ENCODE peak calls at places on chromosomes 7 and 10, in five cellular contexts. One of them, this sample, is unnamed.

GRCh38 chr10:122567056-122567660 is 6.6 kb downstream of the DMBT1 start:
- DNase-seq in psoas muscle: no peak
- DNase-seq in lower leg skin: no peak
- DNase-seq in tibial nerve: no peak
- DNase-seq in Peyer's patch: no peak
- DNase-seq in this sample: no peak

GRCh38 chr7:853366-854117 is 21.3 kb downstream of the SUN1 start:
- DNase-seq in psoas muscle: no peak
- DNase-seq in lower leg skin: no peak
- DNase-seq in tibial nerve: no peak
- DNase-seq in Peyer's patch: no peak
- DNase-seq in this sample: no peak

GRCh38 chr10:31384589-31384949 is 65.6 kb downstream of the ZEB1 start:
- DNase-seq in lower leg skin: no peak
- DNase-seq in tibial nerve: no peak
- DNase-seq in Peyer's patch: no peak
- DNase-seq in psoas muscle: no peak
- DNase-seq in this sample: no peak

GRCh38 chr10:70672993-70673928 is 955 bp downstream of the ADAMTS14 start:
- DNase-seq in lower leg skin: no peak
- DNase-seq in psoas muscle: peak; percentile 61
- DNase-seq in Peyer's patch: no peak
- DNase-seq in tibial nerve: no peak
- DNase-seq in this sample: no peak

GRCh38 chr10:129057856-129058663 is 409.0 kb upstream of the MGMT start:
- DNase-seq in lower leg skin: no peak
- DNase-seq in tibial nerve: no peak
- DNase-seq in Peyer's patch: peak; percentile 31
- DNase-seq in psoas muscle: peak; percentile 27
- DNase-seq in this sample: no peak

GRCh38 chr7:155258233-155258575 is 39.5 kb upstream of the INSIG1 start:
- DNase-seq in psoas muscle: peak; percentile 65
- DNase-seq in lower leg skin: no peak
- DNase-seq in Peyer's patch: no peak
- DNase-seq in tibial nerve: peak; percentile 66
- DNase-seq in this sample: no peak

GRCh38 chr7:52077571-52077970 is 761.0 kb upstream of the COBL start:
- DNase-seq in Peyer's patch: no peak
- DNase-seq in tibial nerve: no peak
- DNase-seq in lower leg skin: no peak
- DNase-seq in psoas muscle: no peak
- DNase-seq in this sample: no peak

GRCh38 chr7:113915991-113916390 is 2.8 kb downstream of the PPP1R3A start:
- DNase-seq in psoas muscle: no peak
- DNase-seq in Peyer's patch: no peak
- DNase-seq in lower leg skin: no peak
- DNase-seq in tibial nerve: no peak
- DNase-seq in this sample: no peak

GRCh38 chr7:139108256-139109187 is 998 bp downstream of the ZC3HAV1 start:
- DNase-seq in Peyer's patch: peak; percentile 70
- DNase-seq in tibial nerve: peak; percentile 35
- DNase-seq in psoas muscle: peak; percentile 26
- DNase-seq in lower leg skin: no peak
- DNase-seq in this sample: no peak

GRCh38 chr7:136496526-136496925 is 371.9 kb upstream of the CHRM2 start:
- DNase-seq in Peyer's patch: no peak
- DNase-seq in tibial nerve: no peak
- DNase-seq in lower leg skin: no peak
- DNase-seq in psoas muscle: no peak
- DNase-seq in this sample: no peak

GRCh38 chr7:77370606-77371005 is 45.5 kb downstream of the GSAP start:
- DNase-seq in psoas muscle: no peak
- DNase-seq in lower leg skin: no peak
- DNase-seq in Peyer's patch: no peak
- DNase-seq in tibial nerve: no peak
- DNase-seq in this sample: no peak

GRCh38 chr7:77367976-77368375 is 48.2 kb downstream of the GSAP start:
- DNase-seq in psoas muscle: no peak
- DNase-seq in lower leg skin: no peak
- DNase-seq in Peyer's patch: no peak
- DNase-seq in tibial nerve: no peak
- DNase-seq in this sample: no peak

GRCh38 chr7:77368974-77369373 is 47.2 kb downstream of the GSAP start:
- DNase-seq in Peyer's patch: no peak
- DNase-seq in lower leg skin: no peak
- DNase-seq in tibial nerve: no peak
- DNase-seq in psoas muscle: no peak
- DNase-seq in this sample: no peak
- TF ChIP-seq CTCF in Peyer's patch: peak; percentile 24
- TF ChIP-seq CTCF in lower leg skin: no peak
- TF ChIP-seq CTCF in tibial nerve: peak; percentile 16
- TF ChIP-seq CTCF in psoas muscle: no peak
- TF ChIP-seq CTCF in this sample: peak; percentile 24

GRCh38 chr7:54841772-54842707 is 83.0 kb upstream of the SEC61G start:
- DNase-seq in psoas muscle: no peak
- DNase-seq in Peyer's patch: no peak
- DNase-seq in lower leg skin: no peak
- DNase-seq in tibial nerve: no peak
- DNase-seq in this sample: no peak
- TF ChIP-seq CTCF in psoas muscle: peak; percentile 42
- TF ChIP-seq CTCF in Peyer's patch: peak; percentile 25
- TF ChIP-seq CTCF in lower leg skin: no peak
- TF ChIP-seq CTCF in tibial nerve: no peak
- TF ChIP-seq CTCF in this sample: peak; percentile 59

GRCh38 chr10:119673271-119673670 is 22.1 kb downstream of the BAG3 start:
- DNase-seq in lower leg skin: no peak
- DNase-seq in Peyer's patch: no peak
- DNase-seq in tibial nerve: no peak
- DNase-seq in psoas muscle: no peak
- DNase-seq in this sample: no peak
- TF ChIP-seq CTCF in lower leg skin: no peak
- TF ChIP-seq CTCF in Peyer's patch: no peak
- TF ChIP-seq CTCF in tibial nerve: no peak
- TF ChIP-seq CTCF in psoas muscle: no peak
- TF ChIP-seq CTCF in this sample: no peak

GRCh38 chr7:39741942-39742623 is 118.7 kb downstream of the RALA start:
- DNase-seq in Peyer's patch: peak; percentile 25
- DNase-seq in lower leg skin: peak; percentile 85
- DNase-seq in psoas muscle: no peak
- DNase-seq in tibial nerve: no peak
- DNase-seq in this sample: peak; percentile 74
- TF ChIP-seq CTCF in Peyer's patch: peak; percentile 41
- TF ChIP-seq CTCF in lower leg skin: no peak
- TF ChIP-seq CTCF in psoas muscle: peak; percentile 36
- TF ChIP-seq CTCF in tibial nerve: no peak
- TF ChIP-seq CTCF in this sample: peak; percentile 84

GRCh38 chr7:15345216-15345615 is 216.6 kb downstream of the AGMO start:
- DNase-seq in lower leg skin: no peak
- DNase-seq in tibial nerve: no peak
- DNase-seq in psoas muscle: no peak
- DNase-seq in Peyer's patch: no peak
- DNase-seq in this sample: no peak

DNA sequence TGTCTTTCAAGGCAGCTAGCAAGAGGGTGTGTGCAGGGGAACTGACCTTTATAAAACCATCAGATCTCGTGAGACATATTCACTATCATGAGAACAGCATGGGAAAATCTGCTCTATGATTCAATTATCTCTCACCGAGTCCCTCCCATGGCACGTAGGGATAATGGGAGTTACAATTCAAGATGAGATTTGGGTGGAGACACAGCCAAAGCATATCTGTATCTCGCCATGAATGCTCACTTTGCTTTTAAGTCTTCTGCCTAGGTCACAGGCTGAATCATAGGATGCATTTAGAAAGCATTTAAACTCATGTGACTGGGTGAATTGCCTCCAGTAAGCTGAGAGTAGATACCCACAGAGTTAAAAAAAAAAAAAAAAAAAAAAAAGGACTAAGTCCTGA is 220.0 kb downstream of the AGMO start:
- DNase-seq in Peyer's patch: no peak
- DNase-seq in lower leg skin: no peak
- DNase-seq in psoas muscle: no peak
- DNase-seq in tibial nerve: no peak
- DNase-seq in this sample: no peak
- TF ChIP-seq CTCF in Peyer's patch: no peak
- TF ChIP-seq CTCF in lower leg skin: no peak
- TF ChIP-seq CTCF in psoas muscle: no peak
- TF ChIP-seq CTCF in tibial nerve: no peak
- TF ChIP-seq CTCF in this sample: no peak